ENCODE peak calls at places on chromosomes 12 and 14, in seven cellular contexts. M, I, T, G, K, Z and L are unnamed samples.

GRCh38 chr12:5901416-5901815 is 43.6 kb downstream of the ANO2 start:
- DNase-seq in M (no peak), I (no peak), T (no peak), G (no peak), K (no peak), Z (no peak), L (no peak)

GRCh38 chr14:61923348-61923747 is 161.1 kb downstream of the SNAPC1 start:
- DNase-seq in M (peak; percentile 50), I (no peak), T (no peak), G (no peak), K (no peak), Z (no peak), L (no peak)

GRCh38 chr14:104423224-104423681 is 156.3 kb upstream of the C14orf180 start:
- DNase-seq in M (no peak), I (peak; percentile 4), T (no peak), G (no peak), K (no peak), Z (no peak), L (no peak)

GRCh38 chr12:25653487-25654175 is 100.5 kb upstream of the LMNTD1 start:
- DNase-seq in M (no peak), I (no peak), T (no peak), G (no peak), K (no peak), Z (no peak), L (no peak)

GRCh38 chr14:101183376-101184103 is 280.0 kb upstream of the RTL1 start:
- DNase-seq in M (peak; percentile 86), I (no peak), T (peak; percentile 65), G (peak; percentile 83), K (no peak), Z (no peak), L (no peak)

GRCh38 chr14:88421286-88421685 is 35.8 kb downstream of the SPATA7 start:
- DNase-seq in M (no peak), I (no peak), T (no peak), G (no peak), K (no peak), Z (no peak), L (no peak)

GRCh38 chr12:112907415-112908157 is 824 bp downstream of the OAS1 start:
- DNase-seq in M (no peak), I (peak; percentile 20), T (no peak), G (no peak), K (peak; percentile 59), Z (no peak), L (no peak)

GRCh38 chr14:60163741-60164140 is 1.5 kb downstream of the DHRS7 start:
- DNase-seq in M (no peak), I (no peak), T (no peak), G (no peak), K (no peak), Z (no peak), L (no peak)

GRCh38 chr14:34665785-34666425 is 36.0 kb upstream of the SNX6 start:
- DNase-seq in M (no peak), I (peak; percentile 24), T (no peak), G (peak; percentile 43), K (no peak), Z (no peak), L (peak; percentile 37)

GRCh38 chr14:65222434-65222833 is 120.1 kb upstream of the MAX start:
- DNase-seq in M (peak; percentile 76), I (peak; percentile 53), T (peak; percentile 61), G (peak; percentile 68), K (no peak), Z (peak; percentile 65), L (peak; percentile 62)

GRCh38 chr12:118377005-118377890 is 893 bp downstream of the SUDS3 start:
- DNase-seq in M (peak; percentile 23), I (peak; percentile 11), T (no peak), G (peak; percentile 10), K (no peak), Z (no peak), L (peak; percentile 10)

GRCh38 chr14:70188608-70189540 is at the start of gene SLC8A3:
- DNase-seq in M (peak; percentile 59), I (no peak), T (no peak), G (peak; percentile 55), K (no peak), Z (peak; percentile 86), L (peak; percentile 70)

GRCh38 chr14:94465042-94465441 is 11.0 kb downstream of the SERPINA9 start:
- DNase-seq in M (no peak), I (no peak), T (no peak), G (no peak), K (no peak), Z (no peak), L (no peak)

GRCh38 chr14:104001003-104001402 is 58.7 kb upstream of the RD3L start:
- DNase-seq in M (peak; percentile 27), I (peak; percentile 13), T (no peak), G (no peak), K (no peak), Z (no peak), L (peak; percentile 6)

GRCh38 chr12:69024413-69024812 is 91.4 kb upstream of the CPM start:
- DNase-seq in M (no peak), I (no peak), T (no peak), G (peak; percentile 87), K (no peak), Z (no peak), L (no peak)

GRCh38 chr12:18552829-18553228 is 185.0 kb downstream of the PLCZ1 start:
- DNase-seq in M (no peak), I (no peak), T (no peak), G (no peak), K (no peak), Z (no peak), L (no peak)

DNA sequence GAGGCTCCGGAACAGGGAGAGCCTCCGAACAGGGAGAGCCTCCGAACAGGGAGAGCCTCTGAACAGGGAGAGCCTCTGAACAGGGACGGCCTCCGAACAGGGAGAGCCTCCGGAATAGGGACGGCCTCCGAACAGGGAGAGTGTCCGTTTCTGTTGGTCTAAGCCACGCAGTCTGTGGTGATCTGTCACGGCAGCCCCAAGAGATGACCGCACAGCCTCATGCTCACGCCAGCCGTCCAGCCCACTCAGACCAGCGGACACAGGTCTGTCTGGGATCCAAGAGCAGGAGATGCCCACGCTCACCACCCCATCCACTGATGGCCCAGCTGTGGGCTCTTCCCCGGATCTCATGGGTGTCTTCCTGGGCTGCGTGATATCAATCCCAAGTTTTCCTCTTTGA is 33.3 kb downstream of the GALNT9 start:
- DNase-seq in M (no peak), I (no peak), T (no peak), G (no peak), K (no peak), Z (peak; percentile 28), L (no peak)
- H3K27ac ChIP-seq in M (no peak overlapping the region), I (no peak overlapping the region), T (no peak overlapping the region), G (no peak overlapping the region), K (no peak overlapping the region), Z (no peak overlapping the region), L (no peak overlapping the region)

DNA sequence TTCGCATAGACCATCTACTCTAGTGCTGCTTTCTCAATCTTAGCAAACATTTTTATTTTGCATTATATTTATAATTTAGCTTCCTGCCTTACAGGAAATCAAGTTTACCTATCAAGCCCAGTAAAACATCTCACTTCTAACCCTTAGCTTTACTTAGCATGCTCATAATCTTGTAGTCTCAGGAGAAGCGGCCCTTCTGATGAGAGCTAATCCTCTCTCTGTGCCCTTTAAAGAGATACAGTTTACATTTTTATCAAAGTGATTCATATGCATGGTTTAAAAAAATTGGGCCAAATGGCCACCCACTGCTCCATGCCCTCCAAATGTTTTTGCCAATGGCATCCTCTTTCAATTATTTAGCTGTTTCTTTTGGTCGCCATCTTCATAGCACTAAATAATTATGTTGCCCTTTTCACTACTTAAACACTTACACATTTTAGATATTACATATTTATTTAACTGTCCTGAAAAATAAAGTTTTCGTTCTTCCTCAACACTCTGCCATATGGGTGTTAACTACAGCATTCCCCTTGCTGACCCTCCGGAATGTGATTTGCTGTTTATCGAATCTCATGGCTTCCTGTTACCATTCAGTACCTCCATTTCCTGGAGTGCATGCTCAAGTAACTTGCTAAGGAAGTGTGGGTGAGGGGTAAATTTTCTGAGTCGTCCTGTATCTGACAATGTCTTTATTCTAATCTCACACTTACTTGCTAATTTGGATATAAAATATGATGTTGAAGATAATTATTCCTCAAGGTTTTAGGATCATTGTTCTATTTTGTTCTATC is 29.3 kb downstream of the YLPM1 start:
- DNase-seq in M (peak; percentile 83), I (no peak), T (no peak), G (no peak), K (no peak), Z (no peak), L (peak; percentile 52)
- H3K4me3 ChIP-seq in M (no peak overlapping the region), I (peak overlapping the region; percentile 8), T (no peak overlapping the region), G (no peak overlapping the region), K (no peak overlapping the region), Z (no peak overlapping the region), L (peak overlapping the region; percentile 0)

DNA sequence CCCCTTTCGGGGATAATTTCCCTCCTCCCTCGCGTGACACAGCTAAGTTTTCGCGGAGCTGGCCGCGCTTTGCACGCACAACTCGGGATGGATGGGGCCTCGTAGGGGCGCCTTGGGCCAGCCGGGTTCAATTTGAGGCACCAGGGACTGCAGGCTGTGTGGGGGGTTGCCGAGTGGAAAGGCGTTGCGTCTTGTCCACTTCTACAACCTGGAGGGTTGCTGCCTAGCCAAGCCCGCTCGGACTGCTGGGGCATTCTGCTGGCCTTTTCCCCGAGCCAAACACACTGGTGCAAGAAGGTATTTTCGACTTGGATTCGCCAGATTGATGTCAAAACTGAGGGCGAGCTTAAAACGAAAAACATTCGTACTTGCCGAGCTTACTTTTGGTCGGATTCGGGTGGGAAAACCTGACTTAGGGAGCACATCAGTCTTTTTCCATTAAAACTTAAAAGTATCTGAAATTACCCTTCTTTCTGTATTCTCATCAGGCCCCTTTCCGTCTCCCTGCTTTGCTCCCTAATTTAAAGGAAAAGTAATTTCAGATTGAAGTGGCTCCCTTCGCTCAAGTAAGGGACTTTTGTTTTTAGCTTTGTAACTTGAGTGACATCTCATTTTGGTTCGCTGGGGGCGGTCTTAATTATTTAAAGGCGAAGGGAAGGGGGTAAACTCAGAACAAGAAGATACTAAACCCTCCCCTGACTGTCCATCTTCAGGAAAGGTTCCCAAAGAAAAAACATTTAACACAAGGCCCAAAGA is 14.3 kb downstream of the TBX3 start:
- DNase-seq in M (peak; percentile 72), I (no peak), T (no peak), G (peak; percentile 89), K (no peak), Z (no peak), L (peak; percentile 79)
- H3K27ac ChIP-seq in M (peak overlapping the region; percentile 35), I (no peak overlapping the region), T (no peak overlapping the region), G (peak overlapping the region; percentile 97), K (no peak overlapping the region), Z (peak overlapping the region; percentile 55), L (peak overlapping the region; percentile 95)

GRCh38 chr14:22508662-22509035 is 80.4 kb downstream of the DAD1 start:
- DNase-seq in M (no peak), I (no peak), T (no peak), G (no peak), K (no peak), Z (no peak), L (no peak)

GRCh38 chr14:22509751-22510300 is 79.2 kb downstream of the DAD1 start:
- DNase-seq in M (no peak), I (no peak), T (no peak), G (no peak), K (no peak), Z (no peak), L (no peak)

GRCh38 chr14:22506778-22507351 is 82.2 kb downstream of the DAD1 start:
- DNase-seq in M (no peak), I (no peak), T (no peak), G (no peak), K (no peak), Z (no peak), L (no peak)

GRCh38 chr14:22509036-22509709 is 79.9 kb downstream of the DAD1 start:
- DNase-seq in M (no peak), I (no peak), T (no peak), G (no peak), K (peak; percentile 86), Z (no peak), L (no peak)

DNA sequence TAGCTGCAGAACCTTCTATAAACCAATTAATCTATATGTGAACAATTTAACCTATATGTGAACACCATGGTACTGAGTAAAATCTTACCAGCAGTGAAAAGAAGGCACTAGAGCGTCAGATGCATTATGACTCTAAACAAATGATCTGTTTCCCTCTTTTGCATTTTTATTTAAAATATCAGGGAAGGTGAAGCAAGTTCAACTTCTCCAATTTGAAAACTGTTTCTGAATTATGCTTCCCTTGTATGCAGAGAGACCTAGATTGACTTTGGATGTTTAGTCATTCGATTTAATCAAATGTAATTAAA is 80.9 kb downstream of the DAD1 start:
- DNase-seq in M (no peak), I (no peak), T (no peak), G (no peak), K (no peak), Z (no peak), L (no peak)
- H3K4me3 ChIP-seq in M (no peak overlapping the region), I (peak overlapping the region; percentile 63), T (no peak overlapping the region), G (no peak overlapping the region), K (peak overlapping the region; percentile 68), Z (no peak overlapping the region), L (no peak overlapping the region)